ENCODE peak calls at places on chromosome 18, in nine cellular contexts. N, Q, Z, J, W, M, G, X and V are unnamed samples.
A peak's percentile ranks its signal among the peaks of the same experiment; 100 is the strongest.

GRCh38 chr18:50573679-50574078 is 13.8 kb downstream of the MAPK4 start:
- DNase-seq in G (no peak), X (no peak), N (no peak), M (no peak), Q (no peak), J (no peak), Z (no peak), W (no peak), V (no peak)

GRCh38 chr18:45449761-45450227 is 165.5 kb upstream of the SLC14A2 start:
- DNase-seq in W (no peak), N (peak; percentile 78), M (no peak), X (peak; percentile 75), Q (peak; percentile 62), J (no peak), G (no peak), Z (no peak), V (no peak)

GRCh38 chr18:34322365-34323289 is 97.9 kb upstream of the NOL4 start:
- DNase-seq in Z (no peak), G (peak; percentile 66), J (no peak), W (peak; percentile 17), Q (peak; percentile 52), X (peak; percentile 51), N (no peak), M (no peak), V (peak; percentile 65)

GRCh38 chr18:76823574-76823973 is 1.2 kb downstream of the ZNF236 start:
- DNase-seq in J (no peak), X (peak; percentile 72), W (peak; percentile 44), N (no peak), G (peak; percentile 29), Q (no peak), M (no peak), Z (peak; percentile 19), V (peak; percentile 70)

GRCh38 chr18:61891271-61891670 is 1.5 kb downstream of the RNF152 start:
- DNase-seq in M (no peak), Q (peak; percentile 24), X (no peak), Z (no peak), J (no peak), W (no peak), G (no peak), N (no peak), V (no peak)

GRCh38 chr18:13439475-13439874 is 220.9 kb downstream of the LDLRAD4 start:
- DNase-seq in X (no peak), J (no peak), Q (no peak), N (no peak), Z (no peak), M (no peak), G (no peak), W (no peak), V (no peak)

GRCh38 chr18:12313530-12314245 is 5.6 kb downstream of the TUBB6 start:
- DNase-seq in J (no peak), G (no peak), Z (no peak), M (no peak), X (no peak), Q (no peak), N (no peak), W (no peak), V (no peak)

GRCh38 chr18:63301458-63301857 is 18.1 kb downstream of the BCL2 start:
- DNase-seq in J (no peak), Z (no peak), N (no peak), Q (no peak), X (no peak), G (no peak), M (no peak), W (no peak), V (no peak)

GRCh38 chr18:23825978-23826405 is 136.7 kb downstream of the LAMA3 start:
- DNase-seq in X (no peak), W (no peak), M (no peak), Z (no peak), J (no peak), Q (peak; percentile 93), N (peak; percentile 78), G (no peak), V (no peak)

GRCh38 chr18:73924836-73925235 is 222.8 kb downstream of the FBXO15 start:
- DNase-seq in Q (no peak), M (no peak), X (no peak), J (no peak), G (no peak), W (no peak), N (no peak), Z (no peak), V (no peak)

GRCh38 chr18:47809420-47809819 is 121.0 kb downstream of the SMAD2 start:
- DNase-seq in Z (no peak), M (no peak), X (no peak), J (no peak), G (no peak), Q (no peak), W (no peak), N (no peak), V (no peak)

GRCh38 chr18:8688857-8689256 is 16.5 kb upstream of the MTCL1 start:
- DNase-seq in M (no peak), N (no peak), J (no peak), G (no peak), Z (no peak), W (no peak), X (no peak), Q (no peak), V (no peak)

GRCh38 chr18:73947180-73947989 is 200.2 kb downstream of the FBXO15 start:
- DNase-seq in W (no peak), Z (no peak), Q (no peak), X (no peak), G (no peak), J (no peak), N (no peak), M (no peak), V (no peak)

GRCh38 chr18:8685141-8685913 is 20.0 kb upstream of the MTCL1 start:
- DNase-seq in X (no peak), Z (no peak), W (no peak), G (no peak), J (no peak), M (no peak), Q (peak; percentile 67), N (no peak), V (no peak)

GRCh38 chr18:43805646-43806194 is 528.4 kb upstream of the SYT4 start:
- DNase-seq in G (no peak), N (no peak), Q (peak; percentile 5), Z (no peak), M (no peak), X (no peak), W (no peak), J (no peak), V (no peak)

GRCh38 chr18:67710639-67711038 is 194.1 kb upstream of the DSEL start:
- DNase-seq in Z (no peak), G (no peak), N (no peak), X (no peak), M (no peak), Q (no peak), W (no peak), J (no peak), V (no peak)

GRCh38 chr18:5744659-5745058 is 150.7 kb downstream of the TMEM200C start:
- DNase-seq in Q (no peak), Z (no peak), W (no peak), X (no peak), G (no peak), J (no peak), N (no peak), M (no peak), V (no peak)

GRCh38 chr18:62659698-62660097 is 55.6 kb upstream of the PHLPP1 start:
- DNase-seq in N (no peak), J (no peak), Z (no peak), X (no peak), W (no peak), M (no peak), Q (no peak), G (no peak), V (no peak)

GRCh38 chr18:36745219-36745975 is 83.4 kb downstream of the TPGS2 start:
- DNase-seq in G (no peak), Z (no peak), J (no peak), X (no peak), M (no peak), N (no peak), W (no peak), Q (no peak), V (no peak)

GRCh38 chr18:44826418-44827259 is 146.0 kb downstream of the SETBP1 start:
- DNase-seq in Q (peak; percentile 96), X (peak; percentile 81), W (no peak), M (no peak), G (no peak), N (peak; percentile 70), Z (no peak), J (no peak), V (no peak)

GRCh38 chr18:24094561-24094960 is 44.3 kb upstream of the CABYR start:
- DNase-seq in N (no peak), G (no peak), M (no peak), J (no peak), X (no peak), W (no peak), Z (no peak), Q (peak; percentile 19), V (no peak)

GRCh38 chr18:55097406-55098170 is 138.3 kb upstream of the CCDC68 start:
- DNase-seq in Q (no peak), M (no peak), J (no peak), N (peak; percentile 42), W (no peak), X (no peak), G (no peak), Z (no peak), V (no peak)

GRCh38 chr18:12334280-12335262 is 26.5 kb downstream of the TUBB6 start:
- DNase-seq in G (no peak), J (no peak), W (no peak), M (no peak), X (no peak), Q (no peak), N (no peak), Z (no peak), V (no peak)

GRCh38 chr18:22840606-22841144 is 92.5 kb upstream of the RBBP8 start:
- DNase-seq in X (no peak), N (no peak), G (no peak), M (no peak), W (no peak), Z (no peak), J (no peak), Q (peak; percentile 25), V (no peak)

GRCh38 chr18:54102123-54102522 is 122.3 kb downstream of the MBD2 start:
- DNase-seq in W (no peak), Q (no peak), M (no peak), N (no peak), J (no peak), G (no peak), Z (no peak), X (no peak), V (no peak)

GRCh38 chr18:28999711-29000110 is 822.8 kb upstream of the CDH2 start:
- DNase-seq in J (no peak), Z (no peak), M (no peak), G (no peak), N (no peak), W (no peak), Q (no peak), X (no peak), V (no peak)

GRCh38 chr18:76658627-76659026 is 163.6 kb upstream of the ZNF516 start:
- DNase-seq in G (peak; percentile 48), W (peak; percentile 43), J (no peak), N (no peak), X (no peak), Q (no peak), Z (no peak), M (no peak), V (no peak)

GRCh38 chr18:35683021-35683420 is 101.5 kb downstream of the GALNT1 start:
- DNase-seq in N (no peak), X (no peak), M (no peak), J (no peak), Q (no peak), W (no peak), Z (no peak), G (no peak), V (no peak)

GRCh38 chr18:74994502-74995403 is 214.2 kb downstream of the PTGR3 start:
- DNase-seq in W (peak; percentile 48), G (no peak), Q (peak; percentile 8), X (no peak), Z (no peak), M (no peak), N (no peak), J (no peak), V (peak; percentile 68)